ENCODE peak calls at places on chromosomes 5 and 9, in six cellular contexts. M, Y, A, X, E and O are unnamed samples.

GRCh38 chr9:38417003-38417965 is 7.0 kb downstream of the IGFBPL1 start:
- DNase-seq in M (no peak), X (peak), Y (no peak), E (no peak), A (no peak), O (no peak)

GRCh38 chr9:27377147-27377807 is 80.3 kb upstream of the EQTN start:
- DNase-seq in M (no peak), A (no peak), X (no peak), E (no peak), Y (no peak), O (no peak)

GRCh38 chr9:111529787-111530186 is 4.8 kb downstream of the ZNF483 start:
- DNase-seq in E (no peak), M (no peak), Y (no peak), X (no peak), A (no peak), O (no peak)

GRCh38 chr9:128696923-128697707 is 5.2 kb upstream of the PKN3 start:
- DNase-seq in X (no peak), A (no peak), E (no peak), M (no peak), Y (no peak), O (no peak)

GRCh38 chr5:135472141-135472540 is 20.0 kb upstream of the TIFAB start:
- DNase-seq in X (no peak), M (no peak), A (peak), Y (no peak), E (no peak), O (no peak)

GRCh38 chr5:92863666-92864065 is 717.4 kb downstream of the NR2F1-AS1 start:
- DNase-seq in X (no peak), M (no peak), A (no peak), Y (no peak), E (no peak), O (no peak)

GRCh38 chr9:93022066-93022465 is 36.4 kb upstream of the SUSD3 start:
- DNase-seq in A (no peak), M (no peak), X (no peak), E (no peak), Y (no peak), O (no peak)

GRCh38 chr5:174045470-174046025 is at the start of gene NSG2:
- DNase-seq in X (peak), M (peak), A (no peak), E (peak), Y (peak), O (peak)

GRCh38 chr9:84513981-84514380 is 155.5 kb upstream of the NTRK2 start:
- DNase-seq in M (no peak), E (no peak), A (no peak), Y (no peak), X (no peak), O (no peak)

GRCh38 chr5:96809898-96810297 is 2.2 kb upstream of the ERAP1 start:
- DNase-seq in E (no peak), M (peak), Y (no peak), X (no peak), A (no peak), O (no peak)

GRCh38 chr5:92337772-92338234 is 954.7 kb upstream of the ARRDC3 start:
- DNase-seq in A (no peak), M (no peak), Y (no peak), E (no peak), X (peak), O (no peak)

GRCh38 chr5:55062039-55062779 is 38.2 kb downstream of the GZMK start:
- DNase-seq in M (no peak), E (no peak), X (no peak), Y (no peak), A (no peak), O (no peak)

GRCh38 chr9:124258765-124259272 is 1.1 kb downstream of the NEK6 start:
- DNase-seq in X (peak), A (peak), M (no peak), E (no peak), Y (no peak), O (peak)

GRCh38 chr5:102069974-102070373 is 226.1 kb downstream of the SLCO4C1 start:
- DNase-seq in Y (no peak), A (no peak), E (no peak), M (no peak), X (no peak), O (no peak)

GRCh38 chr5:135276151-135276550 is 122.9 kb downstream of the MACROH2A1 start:
- DNase-seq in X (no peak), E (no peak), M (no peak), Y (no peak), A (no peak), O (no peak)

GRCh38 chr5:169581580-169582227 is 1.9 kb upstream of the SPDL1 start:
- DNase-seq in X (peak), A (no peak), M (no peak), E (peak), Y (peak), O (peak)

GRCh38 chr9:135224286-135224871 is 136.9 kb downstream of the OLFM1 start:
- DNase-seq in M (peak), A (no peak), E (no peak), X (no peak), Y (peak), O (peak)

GRCh38 chr5:32138839-32139493 is 35.2 kb downstream of the GOLPH3 start:
- DNase-seq in Y (no peak), A (no peak), M (no peak), E (peak), X (peak), O (no peak)

GRCh38 chr9:107358867-107359440 is 75.9 kb downstream of the RAD23B start:
- DNase-seq in X (no peak), Y (no peak), A (no peak), M (no peak), E (no peak), O (peak)

GRCh38 chr9:8677725-8678124 is 878.1 kb upstream of the DMAC1 start:
- DNase-seq in X (no peak), Y (no peak), E (no peak), A (no peak), M (no peak), O (no peak)

GRCh38 chr9:137275203-137275936 is 2.2 kb upstream of the TOR4A start:
- DNase-seq in M (peak), X (no peak), Y (no peak), A (no peak), E (no peak), O (no peak)

GRCh38 chr5:83927140-83927733 is 206.6 kb upstream of the HAPLN1 start:
- DNase-seq in A (peak), X (peak), E (peak), Y (peak), M (peak), O (no peak)

GRCh38 chr5:154857091-154857533 is 1.3 kb upstream of the CNOT8 start:
- DNase-seq in X (peak), Y (no peak), A (peak), E (no peak), M (peak), O (no peak)

GRCh38 chr5:61059499-61059898 is 102.8 kb downstream of the SMIM15 start:
- DNase-seq in M (no peak), X (no peak), E (no peak), A (no peak), Y (no peak), O (no peak)

GRCh38 chr9:105890046-105890822 is 195.9 kb downstream of the TMEM38B start:
- DNase-seq in E (no peak), Y (no peak), X (no peak), M (no peak), A (no peak), O (no peak)

GRCh38 chr9:2489838-2490314 is 131.7 kb upstream of the VLDLR start:
- DNase-seq in A (no peak), E (no peak), X (peak), Y (no peak), M (no peak), O (no peak)

GRCh38 chr9:78295731-78296130 is 1.2 kb upstream of the PSAT1 start:
- DNase-seq in A (no peak), X (peak), M (no peak), E (no peak), Y (no peak), O (no peak)

GRCh38 chr5:96683810-96684209 is 21.6 kb downstream of the CAST start:
- DNase-seq in M (no peak), Y (no peak), E (no peak), X (no peak), A (no peak), O (no peak)

GRCh38 chr5:14331377-14331776 is 188.2 kb downstream of the TRIO start:
- DNase-seq in X (no peak), A (no peak), Y (no peak), M (no peak), E (no peak), O (no peak)

GRCh38 chr9:121326924-121327613 is 43.0 kb downstream of the STOM start:
- DNase-seq in A (no peak), E (no peak), M (no peak), Y (no peak), X (no peak), O (no peak)

GRCh38 chr9:121331549-121331948 is 38.5 kb downstream of the STOM start:
- DNase-seq in X (peak), Y (no peak), A (no peak), M (no peak), E (no peak), O (no peak)

GRCh38 chr9:121328476-121328875 is 41.6 kb downstream of the STOM start:
- DNase-seq in E (no peak), Y (no peak), A (no peak), M (no peak), X (no peak), O (no peak)

GRCh38 chr9:121326130-121326838 is 43.8 kb downstream of the STOM start:
- DNase-seq in M (peak), A (peak), E (peak), Y (peak), X (peak), O (peak)

GRCh38 chr9:121328876-121329681 is 41.0 kb downstream of the STOM start:
- DNase-seq in A (no peak), Y (no peak), E (no peak), M (no peak), X (no peak), O (peak)
- H3K4me3 ChIP-seq in A (no peak), Y (no peak), E (no peak), M (no peak), X (no peak), O (no peak)

DNA sequence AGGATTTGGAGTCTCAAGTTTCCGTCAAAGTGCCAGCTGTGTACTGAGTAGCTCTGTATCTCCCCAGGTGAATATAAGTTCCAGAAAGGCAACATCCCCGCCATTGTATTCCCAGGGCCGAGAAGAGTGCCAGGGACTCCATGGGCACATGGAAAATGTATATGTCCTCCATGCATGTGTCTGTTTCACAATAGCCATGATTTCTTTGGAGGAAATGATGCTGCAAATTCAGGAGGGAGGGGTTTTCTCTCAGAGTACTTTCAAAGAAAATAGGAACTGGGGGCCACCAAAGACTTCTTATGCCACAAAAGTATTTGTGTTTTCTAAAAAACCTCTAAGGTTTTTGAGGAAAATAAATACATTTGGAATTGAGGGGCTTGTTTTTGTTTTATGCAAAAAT is 524.6 kb downstream of the BNC2 start:
- DNase-seq in M (no peak), Y (no peak), E (no peak), X (no peak), A (no peak), O (no peak)
- H3K27ac ChIP-seq in M (peak), Y (no peak), E (no peak), X (no peak), A (no peak), O (no peak)

DNA sequence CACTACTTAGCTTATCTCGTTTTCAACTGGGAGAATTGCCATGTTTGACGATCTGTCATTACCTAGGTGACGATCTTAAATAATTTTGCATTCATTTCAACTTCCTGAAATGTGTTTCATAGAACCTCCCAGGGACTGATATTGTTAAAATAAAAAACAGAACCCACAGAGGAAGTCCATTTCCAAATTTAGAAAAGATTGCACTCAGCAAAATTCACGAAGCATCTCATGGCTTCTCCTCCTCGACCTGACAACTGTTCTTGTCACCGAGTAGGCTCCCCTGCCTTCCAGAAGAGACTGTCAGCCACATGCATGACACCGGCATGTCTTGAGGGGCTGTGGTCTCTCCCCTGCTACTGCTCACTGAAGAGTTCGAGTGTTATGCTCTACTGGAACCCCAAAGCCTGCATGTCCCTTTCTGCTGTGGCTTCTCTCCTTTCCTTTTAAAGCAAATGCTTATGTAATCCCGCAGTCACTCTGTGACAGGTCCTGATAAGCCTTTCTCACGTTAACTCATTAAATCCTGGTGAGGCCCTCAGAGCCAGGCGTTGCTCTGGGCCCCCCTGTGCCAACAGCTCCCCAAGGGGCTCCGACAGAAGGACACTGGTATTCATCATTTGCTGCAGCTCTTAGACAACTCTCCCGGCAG is 26.8 kb upstream of the ANKRD33B start:
- DNase-seq in Y (no peak), X (no peak), E (no peak), A (no peak), M (no peak), O (no peak)
- H3K4me3 ChIP-seq in Y (no peak), X (no peak), E (no peak), A (peak), M (peak), O (no peak)

GRCh38 chr5:151238303-151238741 is 14.4 kb upstream of the CCDC69 start:
- DNase-seq in M (peak), A (peak), X (no peak), Y (no peak), E (no peak), O (peak)
- H3K27ac ChIP-seq in M (peak), A (peak), X (no peak), Y (no peak), E (no peak), O (no peak)

DNA sequence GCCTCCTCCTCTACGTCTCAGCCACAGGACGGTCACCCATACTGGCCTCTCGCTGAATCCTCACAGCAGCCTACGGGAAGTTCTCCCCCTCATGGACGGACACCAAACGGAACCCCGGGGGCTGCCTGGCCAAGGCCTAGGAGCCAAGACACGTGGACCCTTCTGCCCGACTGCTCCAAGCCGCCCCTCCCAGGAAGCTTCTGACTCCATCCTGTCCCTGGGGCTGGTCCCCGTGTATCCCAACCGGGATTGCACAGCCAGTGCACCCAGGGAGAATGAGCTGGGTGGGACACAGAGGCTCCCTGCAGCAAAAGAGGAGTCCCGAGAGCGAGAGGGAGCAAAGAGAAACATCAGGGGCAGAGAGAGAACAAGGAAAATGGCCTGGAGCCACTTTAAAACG is 3.2 kb downstream of the FAM78A start:
- DNase-seq in M (peak), A (no peak), X (no peak), Y (no peak), E (no peak), O (peak)
- H3K4me3 ChIP-seq in M (peak), A (no peak), X (no peak), Y (no peak), E (no peak), O (peak)

GRCh38 chr5:139164020-139164419 is 34.1 kb downstream of the SIL1 start:
- DNase-seq in X (peak), Y (peak), M (no peak), E (peak), A (no peak), O (no peak)

GRCh38 chr5:139167052-139167451 is 31.1 kb downstream of the SIL1 start:
- DNase-seq in X (no peak), M (no peak), Y (no peak), E (no peak), A (no peak), O (no peak)

GRCh38 chr5:139167533-139167932 is 30.6 kb downstream of the SIL1 start:
- DNase-seq in M (no peak), Y (no peak), A (no peak), E (no peak), X (no peak), O (no peak)

GRCh38 chr5:139157556-139157955 is 40.6 kb downstream of the SIL1 start:
- DNase-seq in X (no peak), E (no peak), Y (no peak), A (no peak), M (no peak), O (no peak)

DNA sequence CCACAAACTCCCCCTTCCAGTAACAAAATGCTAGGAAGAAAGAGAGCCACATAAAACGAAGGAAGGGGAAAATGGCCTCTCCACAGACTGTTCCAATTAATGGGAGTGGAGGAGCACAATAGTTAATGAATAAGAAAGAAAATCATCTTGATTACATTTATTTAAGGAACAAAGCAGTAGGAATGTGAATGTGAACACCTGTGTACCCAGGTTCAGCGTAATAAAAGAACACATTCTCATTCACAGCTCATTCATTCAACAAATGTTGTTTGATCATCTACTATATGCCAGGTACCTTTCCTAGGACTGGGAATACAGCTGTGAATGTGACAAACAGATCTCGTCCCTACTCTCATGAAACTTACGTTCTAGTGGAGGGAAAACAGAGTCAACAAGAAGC is 35.7 kb downstream of the SIL1 start:
- DNase-seq in M (no peak), E (no peak), X (no peak), Y (no peak), A (no peak), O (no peak)
- H3K27ac ChIP-seq in M (no peak), E (no peak), X (no peak), Y (peak), A (no peak), O (no peak)

GRCh38 chr9:16868706-16869105 is 1.8 kb downstream of the BNC2 start:
- DNase-seq in A (no peak), M (no peak), X (peak), Y (no peak), E (no peak), O (no peak)
- H3K4me3 ChIP-seq in A (no peak), M (peak), X (peak), Y (no peak), E (peak), O (no peak)

DNA sequence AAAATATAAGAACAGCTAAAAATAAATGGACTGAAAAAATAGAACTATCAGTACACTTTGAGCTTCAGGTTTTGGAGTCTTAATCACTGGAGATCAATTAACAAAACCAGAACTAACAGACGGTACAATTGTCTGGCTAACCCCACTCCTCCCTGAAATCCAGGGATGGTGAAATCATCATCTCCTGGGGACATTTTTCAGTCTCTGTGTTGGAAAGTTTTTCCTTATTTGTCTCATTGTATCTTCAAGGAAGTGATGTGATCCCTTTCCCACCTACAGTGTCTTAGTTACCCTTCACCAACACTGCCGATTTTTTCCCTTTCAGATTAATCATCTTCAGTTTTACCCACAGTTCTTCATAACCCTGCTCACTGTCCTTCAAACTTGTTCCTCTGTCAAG is 81.9 kb downstream of the MAP1B start:
- DNase-seq in X (no peak), Y (no peak), E (no peak), M (no peak), A (no peak), O (no peak)
- H3K27ac ChIP-seq in X (no peak), Y (no peak), E (no peak), M (no peak), A (no peak), O (no peak)

GRCh38 chr5:103562084-103562452 is 521 bp downstream of the NUDT12 start:
- DNase-seq in M (no peak), E (peak), Y (no peak), X (peak), A (no peak), O (peak)

GRCh38 chr5:103560826-103561225 is 1.8 kb downstream of the NUDT12 start:
- DNase-seq in M (no peak), Y (no peak), E (no peak), X (no peak), A (no peak), O (no peak)

GRCh38 chr5:103565711-103566110 is 3.1 kb upstream of the NUDT12 start:
- DNase-seq in Y (no peak), X (no peak), E (no peak), M (no peak), A (no peak), O (no peak)

GRCh38 chr5:103561670-103562069 is 919 bp downstream of the NUDT12 start:
- DNase-seq in A (no peak), X (peak), E (no peak), M (no peak), Y (no peak), O (no peak)

DNA sequence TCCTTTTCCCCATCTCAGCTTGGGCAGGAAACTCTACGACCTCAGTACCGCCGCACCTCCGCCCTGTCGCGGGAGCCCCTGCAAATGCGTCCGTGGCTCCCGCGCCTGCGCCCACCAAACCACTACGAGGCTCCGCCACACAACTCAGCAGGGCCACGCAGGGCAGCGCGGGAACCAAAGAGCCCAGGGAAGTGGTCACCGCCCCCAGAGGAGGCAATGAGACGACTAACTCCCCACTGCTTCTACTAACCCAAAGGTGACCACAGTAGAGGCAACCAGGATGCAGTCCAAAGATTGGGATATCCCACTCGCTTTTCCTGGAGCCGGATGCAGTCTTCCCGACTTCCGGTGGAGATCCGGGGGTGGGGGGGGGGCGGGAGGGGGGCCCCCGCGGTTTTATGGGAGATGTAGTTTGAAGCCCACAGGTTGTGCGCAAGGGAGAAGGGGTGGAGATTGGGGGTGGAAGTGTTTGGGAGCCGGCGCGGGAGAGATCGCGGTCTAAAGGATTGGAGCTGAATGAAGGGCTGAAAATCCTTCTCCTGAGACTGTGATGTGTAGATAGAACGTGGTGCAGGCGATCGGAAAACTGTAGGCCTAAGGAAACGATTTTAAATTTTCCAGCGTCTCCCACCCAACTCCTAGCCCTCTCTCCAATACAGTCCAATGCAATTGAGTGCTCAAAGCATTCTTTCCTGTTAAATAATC is at the start of gene NUDT12:
- DNase-seq in X (peak), M (peak), A (peak), E (peak), Y (peak), O (peak)
- H3K4me3 ChIP-seq in X (peak), M (peak), A (peak), E (peak), Y (peak), O (peak)